ENCODE peak calls at places on chromosomes 2 and 18, in six cellular contexts. One of them, this sample, is unnamed.

GRCh38 chr2:27027211-27027651 is 5.5 kb upstream of the TMEM214 start:
- DNase-seq in fibroblast of lung: no peak
- DNase-seq in fibroblast of the aortic adventitia: no peak
- DNase-seq in RWPE1: no peak
- DNase-seq in ovary: no peak
- DNase-seq in transverse colon: no peak
- DNase-seq in this sample: no peak

GRCh38 chr2:181627545-181627944 is 29.4 kb downstream of the CERKL start:
- DNase-seq in ovary: no peak
- DNase-seq in fibroblast of the aortic adventitia: no peak
- DNase-seq in RWPE1: no peak
- DNase-seq in fibroblast of lung: no peak
- DNase-seq in transverse colon: no peak
- DNase-seq in this sample: no peak

GRCh38 chr18:58481321-58482180 is 147.3 kb downstream of the ALPK2 start:
- DNase-seq in ovary: no peak
- DNase-seq in fibroblast of lung: no peak
- DNase-seq in transverse colon: no peak
- DNase-seq in fibroblast of the aortic adventitia: no peak
- DNase-seq in RWPE1: no peak
- DNase-seq in this sample: no peak

GRCh38 chr2:227536445-227536844 is 62.2 kb upstream of the SCYGR2 start:
- DNase-seq in ovary: no peak
- DNase-seq in transverse colon: no peak
- DNase-seq in RWPE1: no peak
- DNase-seq in fibroblast of the aortic adventitia: no peak
- DNase-seq in fibroblast of lung: no peak
- DNase-seq in this sample: no peak

GRCh38 chr2:203718087-203718486 is 11.6 kb downstream of the CD28 start:
- DNase-seq in RWPE1: no peak
- DNase-seq in fibroblast of lung: peak; percentile 13
- DNase-seq in ovary: no peak
- DNase-seq in fibroblast of the aortic adventitia: no peak
- DNase-seq in transverse colon: peak; percentile 41
- DNase-seq in this sample: no peak

GRCh38 chr2:119106301-119106897 is 52.2 kb downstream of the C1QL2 start:
- DNase-seq in fibroblast of the aortic adventitia: peak; percentile 52
- DNase-seq in ovary: peak; percentile 53
- DNase-seq in RWPE1: peak; percentile 29
- DNase-seq in transverse colon: peak; percentile 24
- DNase-seq in fibroblast of lung: peak; percentile 23
- DNase-seq in this sample: no peak

GRCh38 chr18:24490545-24490944 is 30.1 kb downstream of the HRH4 start:
- DNase-seq in fibroblast of the aortic adventitia: no peak
- DNase-seq in ovary: no peak
- DNase-seq in transverse colon: no peak
- DNase-seq in RWPE1: no peak
- DNase-seq in fibroblast of lung: peak; percentile 20
- DNase-seq in this sample: no peak

GRCh38 chr2:160287476-160287875 is 87.4 kb upstream of the ITGB6 start:
- DNase-seq in fibroblast of lung: no peak
- DNase-seq in fibroblast of the aortic adventitia: no peak
- DNase-seq in RWPE1: no peak
- DNase-seq in transverse colon: no peak
- DNase-seq in ovary: no peak
- DNase-seq in this sample: no peak

GRCh38 chr2:232892843-232893242 is 22.8 kb downstream of the SNORC start:
- DNase-seq in transverse colon: no peak
- DNase-seq in fibroblast of lung: no peak
- DNase-seq in RWPE1: no peak
- DNase-seq in fibroblast of the aortic adventitia: no peak
- DNase-seq in ovary: no peak
- DNase-seq in this sample: no peak

GRCh38 chr18:79203017-79203605 is 133.9 kb downstream of the ATP9B start:
- DNase-seq in fibroblast of the aortic adventitia: no peak
- DNase-seq in ovary: no peak
- DNase-seq in fibroblast of lung: peak; percentile 63
- DNase-seq in RWPE1: peak; percentile 80
- DNase-seq in transverse colon: no peak
- DNase-seq in this sample: no peak

GRCh38 chr2:35199298-35199697 is 1156.3 kb upstream of the CRIM1 start:
- DNase-seq in transverse colon: no peak
- DNase-seq in RWPE1: no peak
- DNase-seq in fibroblast of lung: no peak
- DNase-seq in ovary: no peak
- DNase-seq in fibroblast of the aortic adventitia: no peak
- DNase-seq in this sample: no peak

GRCh38 chr2:135512099-135512498 is 18.9 kb downstream of the ZRANB3 start:
- DNase-seq in fibroblast of lung: peak; percentile 17
- DNase-seq in ovary: no peak
- DNase-seq in RWPE1: no peak
- DNase-seq in fibroblast of the aortic adventitia: no peak
- DNase-seq in transverse colon: no peak
- DNase-seq in this sample: no peak

GRCh38 chr2:242085941-242086621 is 216.6 kb downstream of the RTP5 start:
- DNase-seq in RWPE1: no peak
- DNase-seq in transverse colon: peak; percentile 64
- DNase-seq in ovary: no peak
- DNase-seq in fibroblast of lung: no peak
- DNase-seq in fibroblast of the aortic adventitia: peak; percentile 55
- DNase-seq in this sample: no peak

GRCh38 chr2:16707014-16707413 is 41.4 kb upstream of the CYRIA start:
- DNase-seq in RWPE1: no peak
- DNase-seq in transverse colon: no peak
- DNase-seq in fibroblast of lung: no peak
- DNase-seq in fibroblast of the aortic adventitia: no peak
- DNase-seq in ovary: no peak
- DNase-seq in this sample: no peak

DNA sequence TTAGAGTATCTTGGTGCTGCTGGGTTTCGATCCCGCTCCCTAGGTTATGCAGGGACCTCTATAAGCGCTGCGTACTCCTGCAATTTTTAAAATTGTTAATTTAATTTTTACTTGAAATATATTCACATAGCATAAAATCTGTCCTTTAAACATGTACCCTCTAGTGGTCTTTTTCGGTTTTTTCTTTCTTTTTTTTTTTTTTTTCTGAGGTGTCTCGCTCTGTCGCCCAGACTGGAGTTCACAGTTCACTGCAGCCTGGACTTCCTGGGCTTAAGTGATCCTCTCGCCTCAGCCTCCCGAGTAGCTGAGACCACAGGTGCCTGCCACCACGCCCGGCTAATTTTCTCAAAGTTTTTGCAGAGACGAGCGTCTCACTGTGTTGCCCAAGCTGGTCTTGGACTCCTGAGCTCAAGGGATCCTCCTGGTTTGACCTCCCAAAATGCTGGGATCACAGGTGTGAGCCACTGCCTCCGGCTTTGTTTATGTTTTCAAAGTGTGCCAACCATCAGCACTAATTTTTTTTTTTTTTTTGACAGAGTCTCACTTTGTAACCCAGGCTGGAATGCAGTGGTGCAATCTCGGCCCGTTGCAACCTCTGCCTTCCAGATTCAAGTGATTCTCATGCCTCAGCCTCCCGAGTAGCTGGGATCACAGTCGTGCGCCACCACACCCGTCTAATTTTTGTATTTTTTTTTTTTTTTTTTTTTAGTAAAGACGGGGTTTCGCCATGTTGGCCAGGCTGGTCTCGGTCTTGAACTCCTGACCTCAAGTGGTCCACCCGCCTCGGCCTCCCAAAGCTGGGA is 585 bp upstream of the MOB1A start:
- DNase-seq in ovary: peak; percentile 42
- DNase-seq in RWPE1: no peak
- DNase-seq in fibroblast of lung: no peak
- DNase-seq in fibroblast of the aortic adventitia: no peak
- DNase-seq in transverse colon: no peak
- DNase-seq in this sample: no peak
- TF ChIP-seq CTCF in ovary: no peak
- TF ChIP-seq CTCF in RWPE1: peak; percentile 13
- TF ChIP-seq CTCF in fibroblast of lung: peak; percentile 37
- TF ChIP-seq CTCF in fibroblast of the aortic adventitia: peak; percentile 47
- TF ChIP-seq CTCF in transverse colon: peak; percentile 57
- TF ChIP-seq CTCF in this sample: no peak

DNA sequence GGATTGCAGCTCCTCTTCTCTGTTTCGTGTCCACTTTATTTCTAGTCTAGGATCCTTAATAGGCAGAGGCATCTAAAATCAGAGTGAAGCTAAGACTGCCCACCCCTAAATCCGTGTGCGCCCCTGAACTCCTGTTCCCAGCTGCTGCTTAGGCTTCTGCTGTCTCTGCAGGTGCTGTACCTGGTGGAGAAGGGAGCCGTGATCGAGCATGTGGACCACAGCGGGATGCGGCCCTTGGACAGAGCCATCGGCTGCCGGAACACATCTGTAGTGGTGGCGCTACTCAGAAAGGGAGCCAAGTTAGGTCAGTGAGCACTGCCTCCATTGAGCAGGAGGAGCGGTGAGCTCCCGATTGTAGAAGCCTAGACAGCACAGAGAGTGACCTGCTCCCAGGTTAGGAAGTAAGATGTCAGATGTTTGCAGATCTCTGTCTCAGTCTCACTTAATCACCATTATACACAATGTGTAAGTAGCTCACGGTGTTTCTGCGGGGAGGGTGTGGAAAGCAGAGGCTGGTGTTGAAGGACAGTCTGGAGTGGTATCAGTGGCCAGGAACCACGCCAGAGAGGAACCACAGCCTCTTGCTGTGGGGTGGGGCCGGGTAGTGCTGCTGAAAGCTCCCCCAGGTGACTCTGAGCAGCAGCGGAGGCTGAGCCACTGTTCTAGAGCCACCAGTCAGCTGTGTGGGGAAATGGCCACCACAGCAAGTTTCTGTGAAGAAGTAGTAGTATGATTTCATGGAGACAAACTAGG is 62.3 kb downstream of the WDSUB1 start:
- DNase-seq in ovary: no peak
- DNase-seq in transverse colon: no peak
- DNase-seq in fibroblast of the aortic adventitia: no peak
- DNase-seq in fibroblast of lung: no peak
- DNase-seq in RWPE1: no peak
- DNase-seq in this sample: no peak
- TF ChIP-seq CTCF in ovary: no peak
- TF ChIP-seq CTCF in transverse colon: no peak
- TF ChIP-seq CTCF in fibroblast of the aortic adventitia: no peak
- TF ChIP-seq CTCF in fibroblast of lung: no peak
- TF ChIP-seq CTCF in RWPE1: no peak
- TF ChIP-seq CTCF in this sample: no peak

GRCh38 chr2:44972771-44973535 is 31.5 kb downstream of the SIX3 start:
- DNase-seq in RWPE1: no peak
- DNase-seq in transverse colon: no peak
- DNase-seq in fibroblast of lung: no peak
- DNase-seq in fibroblast of the aortic adventitia: no peak
- DNase-seq in ovary: no peak
- DNase-seq in this sample: no peak

GRCh38 chr2:44970846-44971450 is 29.4 kb downstream of the SIX3 start:
- DNase-seq in ovary: no peak
- DNase-seq in fibroblast of lung: peak; percentile 40
- DNase-seq in fibroblast of the aortic adventitia: peak; percentile 45
- DNase-seq in transverse colon: no peak
- DNase-seq in RWPE1: no peak
- DNase-seq in this sample: no peak

GRCh38 chr2:44969936-44970335 is 28.4 kb downstream of the SIX3 start:
- DNase-seq in RWPE1: peak; percentile 42
- DNase-seq in transverse colon: no peak
- DNase-seq in ovary: no peak
- DNase-seq in fibroblast of lung: no peak
- DNase-seq in fibroblast of the aortic adventitia: no peak
- DNase-seq in this sample: no peak

GRCh38 chr2:44975571-44976450 is 33.4 kb downstream of the SIX2 start:
- DNase-seq in transverse colon: no peak
- DNase-seq in fibroblast of the aortic adventitia: no peak
- DNase-seq in fibroblast of lung: peak; percentile 38
- DNase-seq in ovary: no peak
- DNase-seq in RWPE1: no peak
- DNase-seq in this sample: no peak

DNA sequence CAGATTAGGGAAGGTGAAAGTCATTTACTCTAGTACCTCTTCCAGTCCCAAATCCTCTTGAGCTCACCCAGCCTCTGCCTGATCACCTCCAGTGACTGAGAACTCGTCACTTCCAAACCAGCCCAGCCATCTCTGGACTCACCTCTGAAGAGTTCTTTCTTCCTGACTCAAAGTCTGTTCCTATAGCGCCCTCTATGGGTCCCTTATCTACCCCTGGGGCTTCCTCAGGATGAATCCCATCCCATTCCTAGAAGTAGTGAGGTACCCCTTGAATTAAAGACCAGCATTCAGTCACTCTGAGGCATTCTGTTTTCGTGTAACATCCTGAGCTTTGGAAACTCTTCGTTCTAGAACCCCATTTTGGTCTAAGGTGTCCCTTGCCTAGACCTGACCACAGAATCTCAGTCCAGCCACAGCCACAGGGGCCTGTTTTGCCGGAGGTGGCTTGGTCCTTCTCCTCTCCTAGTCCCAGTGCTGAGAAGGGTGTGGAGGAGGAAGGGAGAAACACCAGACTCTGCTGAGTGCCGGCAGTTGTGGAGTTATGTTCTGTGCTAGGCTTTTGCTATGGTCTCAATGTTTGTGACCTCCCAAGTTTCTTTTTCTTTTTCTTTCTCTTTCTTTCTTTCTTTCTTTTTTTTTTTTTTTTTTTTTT is 32.7 kb downstream of the SIX3 start:
- DNase-seq in fibroblast of lung: peak; percentile 32
- DNase-seq in transverse colon: no peak
- DNase-seq in RWPE1: peak; percentile 46
- DNase-seq in fibroblast of the aortic adventitia: peak; percentile 70
- DNase-seq in ovary: no peak
- DNase-seq in this sample: no peak
- TF ChIP-seq CTCF in fibroblast of lung: peak; percentile 55
- TF ChIP-seq CTCF in transverse colon: peak; percentile 10
- TF ChIP-seq CTCF in RWPE1: no peak
- TF ChIP-seq CTCF in fibroblast of the aortic adventitia: peak; percentile 64
- TF ChIP-seq CTCF in ovary: no peak
- TF ChIP-seq CTCF in this sample: no peak

DNA sequence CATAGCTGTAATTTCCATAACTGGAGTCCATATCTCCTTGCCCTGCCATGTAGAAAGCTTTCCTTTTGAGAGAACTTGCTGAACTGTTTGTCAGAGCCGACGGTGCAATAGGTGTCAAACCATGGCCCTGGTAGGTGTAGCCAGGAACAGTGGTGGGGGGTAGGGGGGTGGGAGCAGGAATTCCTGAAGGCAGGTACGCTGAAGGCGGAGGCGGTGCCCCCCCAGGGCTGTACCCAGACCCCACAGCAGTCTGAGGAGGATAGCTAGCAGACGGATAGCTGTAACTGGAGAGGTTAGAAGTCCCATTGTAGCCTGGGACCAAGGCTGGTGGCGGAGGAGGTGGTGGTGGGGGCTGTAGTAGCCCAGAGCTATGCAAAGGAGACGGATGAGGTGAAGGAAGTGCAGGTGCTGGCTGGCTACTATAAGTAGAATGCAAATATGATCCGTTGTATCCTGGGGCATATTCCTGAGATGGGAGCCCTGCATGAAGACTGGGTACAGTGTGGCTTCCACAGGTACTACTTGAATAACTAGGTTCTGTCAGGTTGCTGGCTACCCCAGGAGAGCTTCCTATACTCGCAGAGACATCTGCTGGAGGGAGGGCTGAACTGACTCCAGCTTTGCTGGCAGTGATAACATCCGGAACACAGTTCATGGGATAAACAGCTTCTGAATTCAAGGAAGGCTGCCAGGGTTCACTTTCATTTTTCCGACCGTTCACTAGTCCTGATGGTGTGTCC is 124.8 kb downstream of the FIGN start:
- DNase-seq in fibroblast of the aortic adventitia: no peak
- DNase-seq in ovary: peak; percentile 41
- DNase-seq in fibroblast of lung: no peak
- DNase-seq in transverse colon: no peak
- DNase-seq in RWPE1: no peak
- DNase-seq in this sample: no peak
- TF ChIP-seq CTCF in fibroblast of the aortic adventitia: no peak
- TF ChIP-seq CTCF in ovary: no peak
- TF ChIP-seq CTCF in fibroblast of lung: no peak
- TF ChIP-seq CTCF in transverse colon: no peak
- TF ChIP-seq CTCF in RWPE1: no peak
- TF ChIP-seq CTCF in this sample: no peak